ENCODE peak calls at places on chromosomes 1 and 21, in six cellular contexts. R is ascending aorta; K is esophagus squamous epithelium; M is Karpas-422; E is effector memory CD4-positive, alpha-beta T cell; L is small intestine. S is an unnamed sample.

GRCh38 chr1:18581420-18581880 is 49.2 kb upstream of the PAX7 start:
- DNase-seq in R (no peak), K (no peak), M (peak; percentile 87), E (no peak), L (no peak), S (no peak)

GRCh38 chr1:53091841-53092645 is 30.0 kb downstream of the PODN start:
- DNase-seq in R (no peak), K (no peak), M (no peak), E (no peak), L (no peak), S (no peak)

GRCh38 chr1:29706936-29707335 is 470.6 kb downstream of the PTPRU start:
- DNase-seq in R (no peak), K (no peak), M (peak; percentile 77), E (no peak), L (no peak), S (no peak)

GRCh38 chr1:158189637-158190036 is 8.9 kb downstream of the CD1D start:
- DNase-seq in R (no peak), K (no peak), M (no peak), E (no peak), L (no peak), S (no peak)

GRCh38 chr1:40772146-40772770 is 11.3 kb upstream of the KCNQ4 start:
- DNase-seq in R (no peak), K (no peak), M (peak; percentile 61), E (no peak), L (no peak), S (no peak)

GRCh38 chr1:62809788-62810187 is 25.9 kb downstream of the ATG4C start:
- DNase-seq in R (no peak), K (no peak), M (no peak), E (no peak), L (no peak), S (no peak)

GRCh38 chr1:13808729-13809131 is 108.7 kb downstream of the PRDM2 start:
- DNase-seq in R (no peak), K (no peak), M (no peak), E (no peak), L (no peak), S (no peak)

GRCh38 chr21:21163904-21164303 is 165.7 kb downstream of the NCAM2 start:
- DNase-seq in R (no peak), K (no peak), M (peak; percentile 78), E (no peak), L (peak; percentile 42), S (no peak)

GRCh38 chr1:245058882-245059281 is 95.9 kb upstream of the KIF26B start:
- DNase-seq in R (no peak), K (no peak), M (no peak), E (no peak), L (no peak), S (no peak)

GRCh38 chr1:154659823-154660592 is 52.0 kb upstream of the ADAR start:
- DNase-seq in R (no peak), K (no peak), M (no peak), E (no peak), L (no peak), S (no peak)

GRCh38 chr1:59142663-59143487 is 154.0 kb upstream of the FGGY start:
- DNase-seq in R (no peak), K (no peak), M (no peak), E (no peak), L (peak; percentile 47), S (no peak)

GRCh38 chr1:48741380-48741779 is 35.3 kb downstream of the BEND5 start:
- DNase-seq in R (no peak), K (no peak), M (no peak), E (no peak), L (no peak), S (no peak)

GRCh38 chr1:151905070-151905442 is 4.3 kb downstream of the THEM4 start:
- DNase-seq in R (no peak), K (no peak), M (no peak), E (peak; percentile 46), L (no peak), S (peak; percentile 27)

GRCh38 chr1:230609208-230609607 is 33.1 kb upstream of the COG2 start:
- DNase-seq in R (no peak), K (no peak), M (no peak), E (no peak), L (no peak), S (no peak)

GRCh38 chr21:46088189-46088588 is 9.7 kb upstream of the COL6A2 start:
- DNase-seq in R (no peak), K (no peak), M (no peak), E (no peak), L (no peak), S (no peak)
- H3K9me3 ChIP-seq in R (peaks cover 19% of the 10 kb centered on the region), K (no peaks in the 10 kb centered on the region), M (peaks cover 8% of the 10 kb centered on the region), E (no peaks in the 10 kb centered on the region), L (no peaks in the 10 kb centered on the region), S (peaks cover 4% of the 10 kb centered on the region)

DNA sequence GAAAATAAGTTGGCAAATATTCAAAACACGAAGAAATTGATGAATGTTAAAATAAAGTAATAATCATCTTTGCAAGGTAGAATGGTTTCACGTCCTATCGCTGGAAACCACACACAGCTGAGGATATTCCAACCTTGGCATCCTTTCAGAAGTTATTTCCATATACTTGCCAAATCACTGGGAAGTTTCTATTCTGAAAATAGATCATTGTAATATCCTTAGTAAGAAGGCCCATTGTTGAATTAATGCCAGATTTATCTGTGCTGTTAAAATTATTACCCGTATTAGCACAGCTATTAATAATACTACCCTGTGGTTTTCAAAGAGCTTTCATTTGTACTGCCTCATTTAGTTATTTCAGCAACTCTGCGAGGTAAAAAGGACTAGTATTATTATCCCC is 81.1 kb downstream of the OLFM3 start:
- DNase-seq in R (no peak), K (no peak), M (no peak), E (no peak), L (no peak), S (no peak)
- H3K9me3 ChIP-seq in R (no peaks in the 10 kb centered on the region), K (no peaks in the 10 kb centered on the region), M (no peaks in the 10 kb centered on the region), E (no peaks in the 10 kb centered on the region), L (no peaks in the 10 kb centered on the region), S (no peaks in the 10 kb centered on the region)

DNA sequence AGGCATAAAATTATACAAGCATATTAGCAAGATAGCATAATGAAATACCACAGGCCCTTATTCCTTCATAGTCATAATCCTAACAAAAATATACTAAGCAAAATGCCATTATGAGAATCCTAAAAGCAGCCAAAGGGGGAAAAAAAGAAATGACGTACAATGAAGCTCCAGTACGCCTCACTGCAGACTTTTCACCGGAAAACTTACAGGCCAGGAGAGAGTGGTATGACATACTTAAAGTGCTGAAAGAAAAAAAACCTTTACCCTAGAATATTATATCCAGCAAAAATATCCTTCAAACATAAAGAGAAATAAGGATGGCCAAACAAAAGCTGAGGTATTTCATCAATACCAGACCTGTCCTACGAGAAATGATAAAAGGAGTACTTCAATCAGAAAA is 19.5 kb downstream of the ZNF695 start:
- DNase-seq in R (no peak), K (no peak), M (no peak), E (no peak), L (no peak), S (no peak)
- H3K9me3 ChIP-seq in R (peaks cover 72% of the 10 kb centered on the region), K (no peaks in the 10 kb centered on the region), M (peaks cover 49% of the 10 kb centered on the region), E (peaks cover 28% of the 10 kb centered on the region), L (peaks cover 5% of the 10 kb centered on the region), S (peaks cover 8% of the 10 kb centered on the region)

DNA sequence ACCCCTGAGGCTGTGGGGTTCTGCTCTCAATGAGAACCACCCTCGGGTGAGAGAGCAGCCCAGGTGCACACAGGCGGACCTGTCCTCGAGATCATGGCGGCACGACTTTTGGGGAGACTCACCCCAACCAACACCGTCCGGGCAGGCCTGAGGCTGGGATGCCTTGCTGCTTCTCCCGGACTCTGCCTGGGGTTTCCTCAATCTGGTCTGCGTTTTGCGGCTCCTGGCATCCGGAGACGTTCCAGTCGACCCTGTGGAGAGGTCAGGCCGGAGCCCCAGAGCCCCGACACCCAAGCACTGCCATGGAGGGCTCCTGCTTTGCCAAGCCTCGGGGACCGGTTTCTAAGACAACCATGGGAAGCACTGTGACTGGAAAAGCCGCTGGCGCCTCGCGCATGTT is 3879.7 kb downstream of the SRGAP2C start:
- DNase-seq in R (no peak), K (no peak), M (no peak), E (no peak), L (no peak), S (no peak)
- H3K9me3 ChIP-seq in R (peaks cover 9% of the 10 kb centered on the region), K (no peaks in the 10 kb centered on the region), M (peaks cover 12% of the 10 kb centered on the region), E (no peaks in the 10 kb centered on the region), L (peaks cover 6% of the 10 kb centered on the region), S (peaks cover 6% of the 10 kb centered on the region)

DNA sequence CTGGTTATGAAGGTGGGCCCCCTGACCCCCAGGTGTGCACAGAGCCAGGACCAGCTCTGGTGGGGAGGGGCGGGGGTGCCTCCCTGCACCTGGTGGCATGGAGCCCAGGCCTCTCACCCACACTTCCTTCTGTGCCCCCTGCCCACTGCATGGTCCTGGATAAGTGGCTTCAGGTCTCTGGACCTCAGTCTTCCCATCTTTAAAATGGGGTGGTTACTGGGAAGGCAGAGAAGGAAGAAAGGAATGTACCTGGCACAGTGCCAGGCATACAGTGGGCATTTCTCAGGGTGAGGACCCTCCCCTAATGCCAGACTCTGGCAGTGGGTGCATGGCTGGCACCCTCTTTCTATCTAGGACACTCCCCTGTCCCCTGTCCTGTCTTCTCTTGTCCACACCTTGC is 7.5 kb downstream of the CLCNKA start:
- DNase-seq in R (no peak), K (no peak), M (no peak), E (no peak), L (no peak), S (no peak)
- H3K9me3 ChIP-seq in R (no peaks in the 10 kb centered on the region), K (no peaks in the 10 kb centered on the region), M (no peaks in the 10 kb centered on the region), E (no peaks in the 10 kb centered on the region), L (no peaks in the 10 kb centered on the region), S (no peaks in the 10 kb centered on the region)

GRCh38 chr1:228095161-228095560 is 8.0 kb downstream of the C1orf35 start:
- DNase-seq in R (no peak), K (no peak), M (no peak), E (no peak), L (no peak), S (no peak)
- H3K9me3 ChIP-seq in R (peaks cover 6% of the 10 kb centered on the region), K (no peaks in the 10 kb centered on the region), M (peaks cover 19% of the 10 kb centered on the region), E (peaks cover 4% of the 10 kb centered on the region), L (peaks cover 3% of the 10 kb centered on the region), S (peaks cover 2% of the 10 kb centered on the region)

DNA sequence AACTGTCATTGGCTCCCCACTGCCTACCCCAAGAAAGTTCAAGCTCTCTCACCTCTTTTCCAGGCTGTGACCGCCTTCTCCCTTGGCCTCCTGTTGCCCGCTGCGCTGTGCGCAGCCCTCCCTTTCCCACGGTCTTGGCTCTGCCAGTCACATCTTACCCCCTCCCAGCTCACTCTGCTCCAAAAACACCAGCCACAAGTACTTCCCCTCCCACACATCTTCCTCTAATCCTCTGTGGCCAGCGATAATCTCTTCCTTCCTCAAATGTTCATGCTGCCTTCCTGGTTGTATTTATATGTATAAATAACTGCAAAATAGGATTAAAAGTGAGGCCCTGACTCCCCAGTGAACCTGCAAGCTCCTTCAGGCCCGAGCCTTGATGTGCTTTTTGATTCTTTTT is 81.8 kb downstream of the AJAP1 start:
- DNase-seq in R (no peak), K (no peak), M (no peak), E (no peak), L (no peak), S (no peak)
- H3K9me3 ChIP-seq in R (no peaks in the 10 kb centered on the region), K (no peaks in the 10 kb centered on the region), M (peaks cover 5% of the 10 kb centered on the region), E (no peaks in the 10 kb centered on the region), L (no peaks in the 10 kb centered on the region), S (peaks cover 3% of the 10 kb centered on the region)